ENCODE peak calls at places on chromosomes 12 and 14, in five cellular contexts. Z is GM12878, L is suprapubic skin, U is SK-N-SH, C is K562. Y is an unnamed sample.

GRCh38 chr14:61107148-61107641 is 126.2 kb downstream of the SLC38A6 start:
- DNase-seq in Z (no peak), L (peak; percentile 72), U (no peak), C (no peak), Y (no peak)

GRCh38 chr12:74349925-74350324 is 187.7 kb upstream of the ATXN7L3B start:
- DNase-seq in Z (no peak), L (no peak), U (no peak), C (no peak), Y (no peak)

GRCh38 chr12:69240625-69240984 is 1.2 kb downstream of the CPSF6 start:
- DNase-seq in Z (no peak), L (no peak), U (peak; percentile 25), C (peak; percentile 24), Y (no peak)

GRCh38 chr12:60072911-60073310 is 477.1 kb downstream of the SLC16A7 start:
- DNase-seq in Z (no peak), L (no peak), U (no peak), C (no peak), Y (no peak)

GRCh38 chr12:59389968-59390576 is 205.8 kb upstream of the SLC16A7 start:
- DNase-seq in Z (no peak), L (no peak), U (no peak), C (no peak), Y (no peak)

GRCh38 chr12:33593753-33594152 is 154.1 kb upstream of the SYT10 start:
- DNase-seq in Z (no peak), L (no peak), U (no peak), C (no peak), Y (no peak)

GRCh38 chr12:1384910-1385309 is 209.5 kb downstream of the FBXL14 start:
- DNase-seq in Z (no peak), L (no peak), U (no peak), C (no peak), Y (no peak)

GRCh38 chr14:100165376-100165775 is 5.9 kb upstream of the DEGS2 start:
- DNase-seq in Z (no peak), L (no peak), U (no peak), C (no peak), Y (no peak)

GRCh38 chr14:96052541-96053105 is 13.5 kb downstream of the C14orf132 start:
- DNase-seq in Z (no peak), L (no peak), U (no peak), C (no peak), Y (peak; percentile 47)

GRCh38 chr12:111691262-111691661 is 5.4 kb downstream of the ACAD10 start:
- DNase-seq in Z (no peak), L (no peak), U (no peak), C (no peak), Y (no peak)

GRCh38 chr14:99427632-99428315 is 52.9 kb downstream of the SETD3 start:
- DNase-seq in Z (no peak), L (no peak), U (no peak), C (no peak), Y (no peak)

GRCh38 chr14:34453226-34453625 is 8.8 kb downstream of the SPTSSA start:
- DNase-seq in Z (no peak), L (no peak), U (no peak), C (no peak), Y (no peak)

GRCh38 chr12:23944067-23944466 is 5.4 kb downstream of the SOX5 start:
- DNase-seq in Z (no peak), L (no peak), U (no peak), C (no peak), Y (no peak)

GRCh38 chr12:2339022-2339431 is 286.2 kb downstream of the CACNA1C start:
- DNase-seq in Z (no peak), L (no peak), U (no peak), C (no peak), Y (no peak)

GRCh38 chr12:18861287-18861858 is 123.5 kb downstream of the CAPZA3 start:
- DNase-seq in Z (no peak), L (no peak), U (no peak), C (peak; percentile 4), Y (no peak)

GRCh38 chr14:105355049-105355575 is 40.6 kb downstream of the PACS2 start:
- DNase-seq in Z (no peak), L (no peak), U (no peak), C (no peak), Y (no peak)

GRCh38 chr14:35742032-35742371 is 67.1 kb downstream of the RALGAPA1 start:
- DNase-seq in Z (no peak), L (no peak), U (no peak), C (no peak), Y (no peak)

GRCh38 chr12:59452259-59452658 is 143.6 kb upstream of the SLC16A7 start:
- DNase-seq in Z (no peak), L (no peak), U (no peak), C (no peak), Y (no peak)

GRCh38 chr14:71060795-71061455 is 153.7 kb downstream of the PCNX1 start:
- DNase-seq in Z (no peak), L (no peak), U (no peak), C (no peak), Y (no peak)

GRCh38 chr14:89779707-89780106 is 174.8 kb downstream of the EFCAB11 start:
- DNase-seq in Z (no peak), L (no peak), U (no peak), C (peak; percentile 9), Y (no peak)

GRCh38 chr12:25590021-25590721 is 37.1 kb upstream of the LMNTD1 start:
- DNase-seq in Z (no peak), L (no peak), U (no peak), C (no peak), Y (no peak)

GRCh38 chr14:90017371-90017770 is 44.4 kb upstream of the KCNK13 start:
- DNase-seq in Z (no peak), L (no peak), U (no peak), C (no peak), Y (no peak)

GRCh38 chr12:71430756-71431155 is 8.8 kb upstream of the LGR5 start:
- DNase-seq in Z (no peak), L (no peak), U (no peak), C (no peak), Y (no peak)
- TF ChIP-seq POLR2AphosphoS5 in Z (no peak), L (no peak), U (no peak), C (no peak), Y (no peak)

GRCh38 chr14:86797075-86797351 is 1196.0 kb downstream of the GALC start:
- DNase-seq in Z (no peak), L (no peak), U (no peak), C (no peak), Y (no peak)

GRCh38 chr14:86799244-86799647 is 1193.7 kb downstream of the GALC start:
- DNase-seq in Z (no peak), L (no peak), U (no peak), C (no peak), Y (no peak)

GRCh38 chr14:86794689-86795088 is 1198.3 kb downstream of the GALC start:
- DNase-seq in Z (no peak), L (no peak), U (no peak), C (no peak), Y (no peak)

GRCh38 chr14:86798330-86798729 is 1194.7 kb downstream of the GALC start:
- DNase-seq in Z (no peak), L (no peak), U (no peak), C (no peak), Y (no peak)

GRCh38 chr14:86796221-86797074 is 1196.5 kb downstream of the GALC start:
- DNase-seq in Z (no peak), L (no peak), U (no peak), C (no peak), Y (no peak)
- H3K27ac ChIP-seq in Z (no peak overlapping the region), L (no peak overlapping the region), U (no peak overlapping the region), C (no peak overlapping the region), Y (no peak overlapping the region)

GRCh38 chr14:65075628-65076325 is 26.5 kb downstream of the MAX start:
- DNase-seq in Z (no peak), L (no peak), U (no peak), C (no peak), Y (no peak)
- TF ChIP-seq POLR2AphosphoS5 in Z (no peak), L (no peak), U (no peak), C (no peak), Y (peak; percentile 20)

DNA sequence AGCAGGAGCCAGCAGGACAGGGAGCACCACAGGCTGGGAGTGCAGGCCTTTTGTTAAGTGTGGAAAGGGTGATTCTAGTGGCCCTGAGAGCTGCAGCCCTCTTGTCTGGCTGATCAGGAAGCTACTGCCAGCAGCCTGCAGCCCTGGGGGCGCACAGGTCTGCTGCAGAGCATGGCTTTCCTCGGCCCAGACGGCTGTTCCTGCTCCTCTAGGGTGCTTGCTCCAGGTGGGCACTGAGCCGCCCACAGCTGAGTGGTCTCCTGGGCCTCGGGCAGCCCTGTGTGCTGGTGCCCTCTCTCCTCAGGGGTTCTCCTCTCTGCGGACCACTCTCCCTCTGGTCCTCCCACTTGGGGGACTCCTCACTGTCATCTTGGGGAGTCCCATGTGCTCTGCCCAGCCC is 18.9 kb downstream of the CCDC88C start:
- DNase-seq in Z (no peak), L (no peak), U (peak; percentile 72), C (no peak), Y (peak; percentile 80)
- H3K27ac ChIP-seq in Z (peak overlapping the region; percentile 67), L (no peak overlapping the region), U (no peak overlapping the region), C (no peak overlapping the region), Y (peak overlapping the region; percentile 82)

GRCh38 chr12:46371718-46372130 is 849 bp downstream of the SLC38A2 start:
- DNase-seq in Z (no peak), L (peak; percentile 90), U (peak; percentile 77), C (peak; percentile 59), Y (peak; percentile 94)
- TF ChIP-seq POLR2AphosphoS5 in Z (peak; percentile 35), L (peak; percentile 77), U (peak; percentile 41), C (peak; percentile 3), Y (no peak)

DNA sequence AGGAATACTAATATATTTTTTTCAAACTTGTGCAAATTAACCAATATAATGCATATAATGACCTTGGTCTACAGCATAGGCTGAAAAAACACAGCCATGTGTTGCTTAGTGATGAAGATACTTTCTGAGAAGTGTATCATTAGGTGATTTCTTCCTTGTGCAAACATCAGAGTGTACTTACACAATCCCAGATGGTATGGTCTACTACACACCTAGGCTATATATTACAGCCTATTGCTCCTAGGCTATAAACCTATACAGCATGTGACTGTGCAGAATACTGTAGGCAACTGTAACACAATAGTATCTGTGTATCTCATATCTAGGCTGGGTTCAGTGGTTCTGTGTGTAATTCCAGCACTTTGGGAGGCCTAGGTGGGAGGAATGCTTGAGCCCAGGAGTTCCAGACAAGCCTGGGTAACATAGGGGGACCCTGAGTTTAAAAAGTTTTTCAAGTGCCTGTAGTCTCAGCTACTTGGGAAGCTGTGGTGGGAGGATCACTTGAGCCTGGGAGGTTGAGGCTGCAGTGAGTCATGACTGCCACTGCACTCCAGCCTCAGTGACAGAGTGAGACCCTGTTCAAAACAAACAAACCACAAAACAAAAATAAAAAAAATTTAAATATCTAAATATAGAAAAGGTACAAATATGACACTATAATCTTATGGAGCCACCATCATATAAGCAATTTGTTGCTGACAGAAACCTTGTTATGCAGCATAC is 66.7 kb downstream of the GRIP1 start:
- DNase-seq in Z (no peak), L (no peak), U (no peak), C (no peak), Y (no peak)
- H3K27ac ChIP-seq in Z (no peak overlapping the region), L (no peak overlapping the region), U (no peak overlapping the region), C (no peak overlapping the region), Y (no peak overlapping the region)

DNA sequence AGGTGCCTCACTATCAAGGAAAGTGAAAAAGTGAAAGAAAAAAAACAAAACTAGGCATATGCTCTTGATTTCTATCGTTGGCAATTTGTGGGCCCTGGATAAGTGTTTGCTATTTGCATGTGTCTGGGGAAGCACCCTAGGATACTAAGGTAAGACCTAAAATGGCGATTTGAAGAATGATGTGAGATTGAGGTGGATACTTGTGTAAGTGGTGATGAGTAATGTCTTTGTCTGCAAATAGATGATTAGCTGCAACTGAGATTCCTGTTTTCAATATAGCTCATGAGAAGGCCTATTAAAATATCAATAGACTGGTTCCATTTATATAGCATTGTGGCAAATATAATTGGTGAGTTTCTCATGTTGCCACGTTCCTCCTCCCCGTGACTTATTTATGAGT is 261.7 kb downstream of the NEDD1 start:
- DNase-seq in Z (no peak), L (no peak), U (no peak), C (no peak), Y (no peak)
- TF ChIP-seq POLR2AphosphoS5 in Z (no peak), L (no peak), U (no peak), C (no peak), Y (no peak)

Y was measured in spleen.